ENCODE peak calls at places on chromosomes 3 and 15, in eight cellular contexts. P is K562, N is tibial artery, O is IMR-90, L is GM06990, F is AG04450, G is A549, R is pancreas. A is an unnamed sample.

GRCh38 chr3:132461544-132461943 is 44.2 kb downstream of the DNAJC13 start:
- DNase-seq in R (no peak), P (no peak), O (peak; percentile 33), G (no peak), F (no peak), N (no peak), L (no peak), A (no peak)

GRCh38 chr3:55491296-55491816 is 4.2 kb upstream of the WNT5A start:
- DNase-seq in R (no peak), O (peak; percentile 92), L (no peak), F (no peak), G (no peak), N (no peak), P (no peak), A (no peak)

GRCh38 chr3:99175276-99175801 is 273.8 kb upstream of the DCBLD2 start:
- DNase-seq in G (no peak), P (no peak), L (no peak), R (no peak), O (no peak), N (no peak), F (no peak), A (no peak)

GRCh38 chr15:73882761-73883419 is 9.5 kb downstream of the TBC1D21 start:
- DNase-seq in N (peak; percentile 53), L (no peak), R (no peak), G (no peak), P (no peak), O (no peak), F (no peak), A (no peak)

GRCh38 chr3:110414851-110415250 is 656.8 kb upstream of the NECTIN3 start:
- DNase-seq in O (peak; percentile 88), L (no peak), P (no peak), R (no peak), G (peak; percentile 18), F (peak; percentile 41), N (no peak), A (no peak)

GRCh38 chr3:123584284-123584987 is 417 bp downstream of the HACD2 start:
- DNase-seq in O (no peak), N (peak; percentile 78), R (peak; percentile 85), L (no peak), P (peak; percentile 62), G (peak; percentile 23), F (no peak), A (no peak)

GRCh38 chr3:13112521-13113345 is 39.5 kb upstream of the IQSEC1 start:
- DNase-seq in N (peak; percentile 41), R (peak; percentile 30), G (no peak), F (no peak), L (no peak), O (no peak), P (no peak), A (no peak)

GRCh38 chr3:4684117-4684516 is 191.0 kb downstream of the ITPR1 start:
- DNase-seq in O (no peak), F (no peak), N (no peak), P (no peak), L (no peak), R (no peak), G (no peak), A (no peak)

GRCh38 chr15:63683343-63683951 is 86.3 kb downstream of the FBXL22 start:
- DNase-seq in O (no peak), G (no peak), P (no peak), F (no peak), L (no peak), N (no peak), R (no peak), A (no peak)

GRCh38 chr3:111762535-111762934 is 96.5 kb upstream of the PHLDB2 start:
- DNase-seq in P (no peak), L (no peak), N (no peak), G (no peak), F (no peak), O (peak; percentile 68), R (no peak), A (no peak)

GRCh38 chr3:179321585-179322322 is 1.1 kb upstream of the ZNF639 start:
- DNase-seq in O (peak; percentile 63), R (no peak), L (no peak), F (no peak), G (peak; percentile 39), P (peak; percentile 20), N (no peak), A (peak; percentile 49)

GRCh38 chr3:126753191-126754160 is 49.4 kb downstream of the CHCHD6 start:
- DNase-seq in O (peak; percentile 63), G (no peak), F (peak; percentile 37), R (no peak), L (no peak), N (no peak), P (no peak), A (no peak)

GRCh38 chr3:54120657-54121403 is 1.5 kb upstream of the CACNA2D3 start:
- DNase-seq in R (peak; percentile 59), F (no peak), L (peak; percentile 63), N (no peak), G (no peak), O (no peak), P (no peak), A (peak; percentile 39)

GRCh38 chr3:102114264-102114979 is 265.1 kb downstream of the NFKBIZ start:
- DNase-seq in P (no peak), G (no peak), R (no peak), O (no peak), L (no peak), N (no peak), F (no peak), A (no peak)

GRCh38 chr3:116112686-116113085 is 332.6 kb downstream of the LSAMP start:
- DNase-seq in G (no peak), P (no peak), O (peak; percentile 42), F (no peak), N (no peak), L (no peak), R (no peak), A (no peak)

GRCh38 chr3:131494706-131495105 is 8.1 kb downstream of the MRPL3 start:
- DNase-seq in N (no peak), O (no peak), F (no peak), P (no peak), R (no peak), L (no peak), G (no peak), A (no peak)

GRCh38 chr15:41936649-41937567 is 35.4 kb downstream of the EHD4 start:
- DNase-seq in P (no peak), L (no peak), F (no peak), R (no peak), G (no peak), O (peak; percentile 55), N (no peak), A (no peak)

GRCh38 chr3:173583496-173583895 is 186.0 kb downstream of the NLGN1 start:
- DNase-seq in F (no peak), N (no peak), O (no peak), R (no peak), G (no peak), L (no peak), P (no peak), A (no peak)

GRCh38 chr3:16739416-16740091 is 134.3 kb upstream of the DAZL start:
- DNase-seq in F (no peak), P (no peak), L (no peak), N (no peak), O (peak; percentile 50), G (no peak), R (no peak), A (no peak)

GRCh38 chr15:82129144-82129692 is 83.4 kb upstream of the MEX3B start:
- DNase-seq in F (no peak), G (no peak), N (no peak), R (no peak), O (no peak), P (no peak), L (no peak), A (no peak)

GRCh38 chr3:76372497-76372896 is 587.1 kb upstream of the ZNF717 start:
- DNase-seq in F (no peak), L (no peak), N (no peak), O (peak; percentile 80), P (no peak), R (no peak), G (no peak), A (no peak)

GRCh38 chr3:73521936-73522335 is 102.8 kb downstream of the PDZRN3 start:
- DNase-seq in G (no peak), N (no peak), O (no peak), F (no peak), P (no peak), R (no peak), L (no peak), A (no peak)
- H3K4me3 ChIP-seq in G (no peak overlapping the region), N (peak overlapping the region; percentile 43), O (no peak overlapping the region), F (no peak overlapping the region), P (no peak overlapping the region), R (no peak overlapping the region), L (no peak overlapping the region), A (no peak overlapping the region)

DNA sequence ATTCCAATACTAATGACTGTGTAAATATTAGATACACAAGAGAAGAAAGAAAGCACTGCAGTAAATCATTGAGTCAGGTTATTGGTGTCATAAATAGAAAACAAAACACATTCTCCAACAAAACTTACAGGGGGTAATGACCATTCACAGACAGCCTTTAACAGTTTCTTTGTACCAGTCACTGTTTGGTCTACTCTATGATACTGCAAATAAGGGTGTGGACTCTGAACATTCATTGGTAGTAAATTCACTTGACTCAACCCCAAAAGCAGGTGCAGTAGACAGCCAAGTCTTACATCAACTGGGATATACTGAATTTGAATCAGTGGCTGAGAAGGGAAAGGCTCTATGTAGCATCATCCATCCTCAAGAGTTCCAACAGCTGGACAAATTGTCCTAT is 463.5 kb downstream of the FOXP1 start:
- DNase-seq in P (no peak), R (no peak), L (no peak), F (no peak), O (no peak), N (no peak), G (no peak), A (no peak)
- H3K4me3 ChIP-seq in P (no peak overlapping the region), R (no peak overlapping the region), L (no peak overlapping the region), F (no peak overlapping the region), O (no peak overlapping the region), N (no peak overlapping the region), G (no peak overlapping the region), A (no peak overlapping the region)

GRCh38 chr3:67015702-67016500 is 17.8 kb downstream of the KBTBD8 start:
- DNase-seq in F (no peak), R (no peak), P (no peak), L (no peak), G (no peak), O (no peak), N (no peak), A (no peak)
- H3K4me3 ChIP-seq in F (no peak overlapping the region), R (no peak overlapping the region), P (no peak overlapping the region), L (no peak overlapping the region), G (no peak overlapping the region), O (no peak overlapping the region), N (no peak overlapping the region), A (peak overlapping the region; percentile 5)

GRCh38 chr3:44832032-44832431 is 29.7 kb upstream of the TMEM42 start:
- DNase-seq in N (no peak), O (no peak), R (no peak), G (no peak), P (no peak), F (no peak), L (no peak), A (no peak)

GRCh38 chr3:44832965-44833364 is 28.7 kb upstream of the TMEM42 start:
- DNase-seq in G (no peak), F (no peak), L (no peak), O (no peak), R (no peak), N (no peak), P (no peak), A (no peak)

GRCh38 chr3:44831241-44831640 is 30.5 kb upstream of the TMEM42 start:
- DNase-seq in G (no peak), O (no peak), R (no peak), N (no peak), L (no peak), P (no peak), F (no peak), A (no peak)

GRCh38 chr3:44835684-44836083 is 26.0 kb upstream of the TMEM42 start:
- DNase-seq in N (no peak), R (no peak), P (no peak), G (no peak), F (no peak), O (no peak), L (no peak), A (no peak)

GRCh38 chr3:44833394-44833793 is 28.3 kb upstream of the TMEM42 start:
- DNase-seq in P (no peak), L (no peak), G (no peak), O (no peak), R (no peak), F (no peak), N (no peak), A (no peak)
- H3K4me3 ChIP-seq in P (no peak overlapping the region), L (no peak overlapping the region), G (no peak overlapping the region), O (no peak overlapping the region), R (no peak overlapping the region), F (no peak overlapping the region), N (no peak overlapping the region), A (no peak overlapping the region)